ENCODE peak calls at places on chromosomes 6 and 20, in four cellular contexts. X is CD4-positive, alpha-beta memory T cell; K is tibial nerve; D is uterus. O is an unnamed sample. For H3K9me3, the result is how much of the 10 kb centered on the place peaks cover.

GRCh38 chr6:168442646-168443045 is 1.7 kb downstream of the SMOC2 start:
- DNase-seq in D (no peak), K (no peak), X (no peak), O (no peak)

GRCh38 chr6:55825402-55826051 is 49.9 kb downstream of the BMP5 start:
- DNase-seq in D (no peak), X (no peak), K (no peak), O (no peak)

GRCh38 chr20:47578543-47578942 is 76.9 kb downstream of the NCOA3 start:
- DNase-seq in X (no peak), K (no peak), D (peak), O (no peak)

GRCh38 chr6:8079116-8079515 is 14.9 kb upstream of the BLOC1S5 start:
- DNase-seq in D (no peak), K (no peak), X (no peak), O (no peak)

GRCh38 chr6:166664135-166664534 is 37.1 kb upstream of the RPS6KA2 start:
- DNase-seq in D (no peak), X (no peak), K (no peak), O (no peak)

GRCh38 chr6:40882321-40882720 is 156.7 kb downstream of the UNC5CL start:
- DNase-seq in K (no peak), D (no peak), X (no peak), O (no peak)

GRCh38 chr20:38004416-38004815 is 28.8 kb downstream of the TTI1 start:
- DNase-seq in X (no peak), D (no peak), K (no peak), O (no peak)

GRCh38 chr6:43220439-43220951 is 8.8 kb downstream of the DNPH1 start:
- DNase-seq in D (no peak), X (no peak), K (no peak), O (no peak)

GRCh38 chr20:33830371-33830770 is 19.2 kb downstream of the CHMP4B start:
- DNase-seq in X (no peak), K (no peak), D (no peak), O (no peak)

GRCh38 chr6:142088858-142089216 is 43.9 kb upstream of the GJE1 start:
- DNase-seq in K (no peak), X (no peak), D (no peak), O (no peak)

GRCh38 chr20:41172296-41173140 is 35.2 kb downstream of the PLCG1 start:
- DNase-seq in K (no peak), D (peak), X (no peak), O (no peak)

GRCh38 chr20:37111926-37112455 is 16.2 kb upstream of the RBL1 start:
- DNase-seq in X (no peak), D (no peak), K (no peak), O (no peak)

GRCh38 chr20:24027229-24027628 is 38.6 kb upstream of the GGTLC1 start:
- DNase-seq in D (peak), X (peak), K (peak), O (peak)

GRCh38 chr20:59744756-59745155 is 140.4 kb downstream of the PHACTR3 start:
- DNase-seq in K (no peak), X (no peak), D (no peak), O (no peak)

GRCh38 chr20:59742351-59743095 is 138.2 kb downstream of the PHACTR3 start:
- DNase-seq in K (no peak), D (no peak), X (no peak), O (no peak)

GRCh38 chr20:59745201-59745600 is 140.9 kb downstream of the PHACTR3 start:
- DNase-seq in X (no peak), D (no peak), K (no peak), O (no peak)

GRCh38 chr20:59743308-59743707 is 139.0 kb downstream of the PHACTR3 start:
- DNase-seq in X (no peak), D (no peak), K (no peak), O (no peak)

GRCh38 chr20:59743767-59744485 is 139.6 kb downstream of the PHACTR3 start:
- DNase-seq in K (no peak), D (no peak), X (no peak), O (no peak)
- H3K9me3 ChIP-seq in K (under half), D (under half), X (under half), O (under half)

GRCh38 chr6:107357842-107358241 is 101.5 kb downstream of the PDSS2 start:
- DNase-seq in D (no peak), K (no peak), X (no peak), O (no peak)

GRCh38 chr6:107360476-107360875 is 98.9 kb downstream of the PDSS2 start:
- DNase-seq in D (no peak), K (no peak), X (no peak), O (no peak)

GRCh38 chr6:107361568-107362270 is 97.6 kb downstream of the PDSS2 start:
- DNase-seq in K (no peak), X (no peak), D (no peak), O (no peak)

DNA sequence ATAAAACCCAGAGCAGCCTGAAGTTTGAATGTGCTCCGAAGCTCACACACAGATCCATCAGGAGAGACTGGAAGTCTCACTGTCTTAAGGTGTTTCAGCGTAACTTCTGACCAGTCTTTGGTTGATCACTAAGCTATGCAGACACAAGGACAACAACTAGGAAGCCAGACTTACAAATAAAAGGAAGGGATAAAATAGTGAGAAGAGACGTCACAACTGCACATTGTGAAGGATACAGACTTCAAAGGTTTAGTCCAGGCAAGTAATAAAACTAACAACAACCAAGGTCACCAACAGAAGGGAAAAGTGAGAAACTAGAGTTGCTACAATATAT is 97.1 kb downstream of the PDSS2 start:
- DNase-seq in K (no peak), D (no peak), X (no peak), O (no peak)
- H3K27ac ChIP-seq in K (no peak), D (no peak), X (no peak), O (no peak)

DNA sequence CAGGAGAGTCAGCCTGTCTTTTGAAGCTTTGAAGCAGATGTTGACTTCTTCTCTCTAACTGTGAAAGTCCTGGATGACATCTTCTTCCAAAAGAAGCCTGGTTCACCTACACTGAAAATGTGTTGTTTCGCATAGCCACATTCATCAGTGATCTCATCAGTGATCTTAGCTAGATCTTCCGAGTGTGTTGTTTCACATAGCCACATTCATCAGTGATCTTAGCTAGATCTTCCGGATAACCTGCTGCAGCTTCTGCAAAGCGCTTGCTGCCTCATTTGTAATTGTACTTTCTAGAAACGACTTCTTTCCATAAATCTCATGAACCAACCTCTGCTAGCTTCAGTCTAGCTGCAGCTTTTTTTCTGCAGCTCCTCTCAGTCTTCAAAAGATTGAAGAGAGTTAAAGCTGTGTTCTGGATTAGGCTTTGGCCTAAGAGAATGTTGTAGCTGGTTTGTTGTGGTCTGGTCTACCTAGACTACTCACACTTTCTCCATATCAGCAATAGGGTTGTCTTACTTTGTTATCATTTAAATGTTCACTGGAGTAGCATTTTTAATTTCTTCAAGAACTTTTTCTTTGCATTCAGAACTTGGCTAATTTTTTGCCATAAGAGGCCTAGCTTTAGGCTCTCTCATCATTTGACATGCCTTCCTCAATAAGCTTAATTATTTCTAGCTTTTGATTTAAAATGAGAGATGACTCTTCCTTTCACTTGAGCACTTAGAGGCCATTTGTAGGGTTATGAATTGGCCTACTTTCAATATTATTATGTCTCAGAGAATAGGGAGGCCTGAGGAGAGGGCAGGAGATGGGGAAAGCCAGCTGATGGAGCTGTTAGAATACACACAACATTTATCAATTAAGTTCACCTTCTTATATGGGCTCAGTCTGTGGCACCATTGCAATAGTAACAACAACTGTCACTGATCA is 48.7 kb upstream of the EXOC2 start:
- DNase-seq in K (no peak), D (no peak), X (no peak), O (no peak)
- H3K4me3 ChIP-seq in K (no peak), D (no peak), X (no peak), O (no peak)

DNA sequence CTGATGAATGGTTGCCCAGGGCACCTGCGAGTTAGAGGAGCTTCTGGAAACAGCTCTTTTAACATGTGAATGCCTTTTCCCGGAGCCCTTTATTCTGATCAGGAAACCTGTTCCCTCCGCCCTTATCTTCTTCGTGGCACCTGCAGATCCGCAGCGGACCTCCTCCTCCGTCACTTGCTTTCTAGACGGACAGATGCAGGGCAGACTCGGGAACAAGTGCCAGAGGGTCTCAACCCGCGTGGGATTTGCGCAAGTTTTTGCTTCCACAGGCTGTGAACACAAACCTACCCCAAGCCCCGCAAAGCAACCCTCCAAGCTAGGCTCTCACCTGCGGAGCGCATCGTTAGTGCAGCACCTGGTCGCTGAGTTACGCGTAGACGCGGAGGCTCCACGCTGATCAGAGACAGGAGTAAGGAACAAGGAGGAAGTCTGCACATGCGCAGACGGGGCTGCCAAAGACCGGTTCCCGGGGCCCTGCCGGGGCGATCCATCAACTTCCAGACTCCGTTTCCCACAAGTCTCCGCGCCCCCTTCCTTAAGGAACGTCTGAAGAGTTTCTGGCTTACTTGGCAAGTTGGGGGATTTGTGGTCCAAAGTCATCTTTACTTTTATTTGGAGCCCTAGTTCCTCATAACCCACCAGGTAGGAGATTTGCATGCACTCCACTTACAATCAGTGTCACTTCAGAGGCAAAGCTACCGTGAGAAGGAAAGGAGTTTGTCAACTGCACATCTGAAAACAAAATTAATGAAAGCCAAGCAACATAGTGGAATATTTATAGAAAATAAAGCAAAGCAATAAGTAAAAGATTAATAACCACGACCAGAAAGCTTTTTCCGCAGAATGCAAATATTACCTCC is 52.7 kb upstream of the ELMO2 start:
- DNase-seq in D (no peak), X (no peak), K (no peak), O (no peak)
- H3K9me3 ChIP-seq in D (under half), X (under half), K (under half), O (under half)

DNA sequence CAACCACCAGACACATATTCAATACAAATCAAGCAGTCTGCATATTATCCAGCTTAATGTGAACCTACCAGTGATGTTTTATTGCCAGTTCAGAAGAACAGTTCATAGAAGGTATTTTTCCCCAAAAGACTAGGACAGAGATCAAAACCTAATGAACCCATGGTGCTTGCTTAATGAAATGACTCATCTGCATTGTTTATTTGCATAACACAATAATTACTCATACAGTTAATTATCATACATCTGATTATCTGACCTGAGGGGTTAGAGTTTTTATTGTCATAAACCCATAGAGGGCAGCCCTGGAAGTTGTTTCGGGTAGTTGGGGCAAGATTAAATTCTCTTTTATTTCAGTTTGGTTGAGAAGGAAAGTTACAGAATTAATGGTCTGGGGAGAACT is 830.9 kb downstream of the TFAP2A start:
- DNase-seq in K (no peak), D (no peak), X (no peak), O (no peak)
- H3K27ac ChIP-seq in K (no peak), D (no peak), X (no peak), O (no peak)

DNA sequence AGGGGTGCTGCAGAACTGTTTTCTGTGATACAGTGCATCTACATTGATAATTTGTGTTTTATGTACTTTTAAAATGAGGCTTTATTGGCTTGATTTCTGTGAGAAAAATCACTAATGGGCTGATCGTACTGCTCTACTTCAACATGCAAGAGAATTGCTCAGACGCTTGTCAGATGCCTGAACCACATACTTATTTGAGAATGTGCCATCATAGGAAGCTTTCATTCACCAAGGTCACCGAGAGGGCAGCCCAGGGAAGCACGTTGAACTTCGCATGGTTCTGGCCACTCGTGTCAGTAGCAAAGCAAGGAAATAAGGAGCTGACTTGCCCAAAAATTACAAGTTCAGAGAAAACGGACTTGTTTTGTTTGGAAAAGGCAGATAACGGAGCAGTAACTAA is 168.5 kb upstream of the AKAP12 start:
- DNase-seq in X (no peak), K (peak), D (peak), O (no peak)
- H3K4me3 ChIP-seq in X (no peak), K (peak), D (peak), O (no peak)

DNA sequence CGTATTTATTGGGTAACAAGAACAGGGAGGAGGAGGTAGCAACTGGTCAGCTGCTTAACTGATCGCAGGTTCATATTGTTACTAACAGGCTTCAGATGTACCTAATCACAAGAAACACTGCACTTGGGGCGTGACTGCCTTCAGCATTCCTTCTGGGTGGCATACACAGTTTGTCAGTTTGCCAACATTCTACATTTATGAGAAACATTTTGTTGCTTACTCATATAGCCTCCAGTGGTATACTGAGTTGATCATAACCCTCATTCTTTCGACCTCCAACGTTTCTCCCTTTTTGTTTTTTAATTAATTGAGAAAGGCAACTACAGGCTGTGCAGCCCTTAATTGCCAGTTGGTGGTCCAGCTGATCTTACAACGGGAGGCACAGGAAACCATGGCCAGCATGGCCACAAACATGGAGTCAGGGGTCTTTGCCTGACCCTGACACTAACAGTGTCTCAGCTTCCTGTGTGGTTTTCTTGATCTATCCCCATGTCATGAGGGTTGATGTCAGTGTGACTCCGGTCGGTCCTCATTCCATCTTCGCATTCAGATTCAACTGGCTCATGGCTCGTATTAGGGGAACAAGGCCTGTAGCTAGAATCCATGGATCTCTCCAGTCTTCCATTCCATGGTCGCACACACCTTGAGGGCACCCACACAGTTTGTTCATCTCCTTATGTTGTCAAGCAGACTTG is 9.4 kb downstream of the EPB41L2 start:
- DNase-seq in D (no peak), X (no peak), K (no peak), O (no peak)
- H3K9me3 ChIP-seq in D (under half), X (under half), K (under half), O (under half)

GRCh38 chr6:30740540-30740870 is 2.0 kb downstream of the FLOT1 start:
- DNase-seq in D (no peak), X (no peak), K (no peak), O (no peak)
- H3K27ac ChIP-seq in D (peak), X (no peak), K (no peak), O (no peak)

GRCh38 chr20:48826064-48826463 is 1.7 kb downstream of the PREX1 start:
- DNase-seq in D (no peak), X (no peak), K (no peak), O (no peak)
- H3K4me3 ChIP-seq in D (no peak), X (peak), K (peak), O (peak)

O was measured in CD8-positive, alpha-beta memory T cell.